ENCODE peak calls at places on chromosomes 12 and 14, in four cellular contexts. P is tibial nerve, L is WTC11, H is brain microvascular endothelial cell. U is an unnamed sample.

GRCh38 chr14:32696325-32697101 is 242.2 kb upstream of the NPAS3 start:
- DNase-seq in H (no peak), L (no peak), P (no peak), U (no peak)

GRCh38 chr12:114817491-114818440 is 133.8 kb upstream of the TBX3 start:
- DNase-seq in H (no peak), P (no peak), L (no peak), U (no peak)

GRCh38 chr12:61385771-61386170 is 874.4 kb upstream of the USP15 start:
- DNase-seq in P (no peak), L (no peak), H (peak; percentile 10), U (no peak)

GRCh38 chr14:95664546-95664945 is 21.7 kb upstream of the TCL1B start:
- DNase-seq in H (no peak), L (no peak), P (no peak), U (no peak)

GRCh38 chr12:78864483-78865296 is at the start of gene SYT1:
- DNase-seq in H (peak; percentile 93), L (peak; percentile 89), P (peak; percentile 22), U (no peak)

GRCh38 chr12:87779016-87779415 is 250.2 kb downstream of the C12orf50 start:
- DNase-seq in P (no peak), L (no peak), H (peak; percentile 61), U (no peak)

GRCh38 chr12:25997401-25997973 is 39.0 kb downstream of the RASSF8 start:
- DNase-seq in L (no peak), H (peak; percentile 83), P (no peak), U (no peak)

GRCh38 chr12:133130808-133131128 is 341 bp downstream of the ZNF10 start:
- DNase-seq in H (no peak), L (peak; percentile 17), P (peak; percentile 43), U (no peak)

GRCh38 chr12:56720696-56721615 is 4.1 kb downstream of the NACA start:
- DNase-seq in L (no peak), P (no peak), H (no peak), U (no peak)

GRCh38 chr12:19130224-19131019 is 889 bp downstream of the PLEKHA5 start:
- DNase-seq in H (no peak), P (peak; percentile 11), L (peak; percentile 67), U (peak; percentile 45)

GRCh38 chr12:114744285-114744684 is 60.3 kb upstream of the TBX3 start:
- DNase-seq in P (no peak), L (no peak), H (no peak), U (no peak)

GRCh38 chr14:88791629-88792571 is 853 bp downstream of the EML5 start:
- DNase-seq in P (no peak), L (peak; percentile 18), H (no peak), U (peak; percentile 12)

GRCh38 chr12:6722863-6723262 is 983 bp upstream of the COPS7A start:
- DNase-seq in H (no peak), P (no peak), L (no peak), U (no peak)

GRCh38 chr14:77372304-77372841 is 4.5 kb downstream of the TMED8 start:
- DNase-seq in L (no peak), P (no peak), H (peak; percentile 20), U (no peak)

GRCh38 chr14:22837750-22838538 is 1.6 kb downstream of the MMP14 start:
- DNase-seq in L (peak; percentile 46), P (peak; percentile 77), H (no peak), U (no peak)

GRCh38 chr12:15962760-15963159 is 51.6 kb downstream of the DERA start:
- DNase-seq in H (no peak), L (no peak), P (no peak), U (peak; percentile 20)

GRCh38 chr12:52050771-52051541 is at the start of gene NR4A1:
- DNase-seq in L (peak; percentile 90), H (peak; percentile 96), P (peak; percentile 98), U (peak; percentile 97)

GRCh38 chr14:65012353-65012752 is 25.7 kb downstream of the FNTB start:
- DNase-seq in L (no peak), H (no peak), P (no peak), U (no peak)

GRCh38 chr14:38078393-38078792 is 129.3 kb upstream of the SSTR1 start:
- DNase-seq in P (no peak), H (no peak), L (no peak), U (peak; percentile 32)

GRCh38 chr12:79155703-79156102 is 291.1 kb downstream of the SYT1 start:
- DNase-seq in P (no peak), L (no peak), H (no peak), U (no peak)

GRCh38 chr12:12159988-12160387 is 89.2 kb downstream of the BCL2L14 start:
- DNase-seq in L (no peak), P (no peak), H (no peak), U (no peak)

GRCh38 chr12:11651785-11652184 is 2.3 kb downstream of the ETV6 start:
- DNase-seq in L (no peak), P (no peak), H (no peak), U (no peak)

GRCh38 chr12:22981711-22982110 is 356.7 kb downstream of the ETNK1 start:
- DNase-seq in H (no peak), P (no peak), L (no peak), U (no peak)

GRCh38 chr14:73634333-73634833 is 10.4 kb upstream of the DNAL1 start:
- DNase-seq in H (no peak), L (peak; percentile 92), P (no peak), U (peak; percentile 52)

GRCh38 chr14:89625988-89626806 is 209.2 kb upstream of the FOXN3 start:
- DNase-seq in H (no peak), L (no peak), P (no peak), U (no peak)

GRCh38 chr14:104665663-104666522 is 23.5 kb upstream of the INF2 start:
- DNase-seq in H (no peak), P (peak; percentile 36), L (no peak), U (peak; percentile 95)

GRCh38 chr12:102116392-102116791 is 3.5 kb downstream of the NUP37 start:
- DNase-seq in H (no peak), L (no peak), P (no peak), U (no peak)

GRCh38 chr12:102120564-102120873 is 536 bp downstream of the PARPBP start:
- DNase-seq in P (no peak), L (no peak), H (no peak), U (no peak)

GRCh38 chr12:102118874-102119273 is 1.0 kb downstream of the NUP37 start:
- DNase-seq in L (no peak), H (no peak), P (no peak), U (no peak)

GRCh38 chr12:102120886-102121285 is 903 bp downstream of the PARPBP start:
- DNase-seq in L (no peak), H (peak; percentile 3), P (no peak), U (peak; percentile 30)

GRCh38 chr12:102119674-102120563 is at the start of the genes NUP37 and PARPBP:
- DNase-seq in H (peak; percentile 85), P (peak; percentile 81), L (peak; percentile 93), U (peak; percentile 97)
- TF ChIP-seq CTCF in H (peak; percentile 5), P (peak; percentile 19), L (no peak), U (no peak)

GRCh38 chr12:5511256-5511643 is 79.3 kb downstream of the NTF3 start:
- DNase-seq in P (no peak), L (no peak), H (no peak), U (no peak)

GRCh38 chr12:5513406-5513805 is 81.5 kb downstream of the NTF3 start:
- DNase-seq in P (no peak), H (no peak), L (no peak), U (no peak)

GRCh38 chr12:5512585-5512970 is 80.7 kb downstream of the NTF3 start:
- DNase-seq in H (no peak), L (no peak), P (no peak), U (no peak)

GRCh38 chr12:5510251-5510805 is 78.4 kb downstream of the NTF3 start:
- DNase-seq in L (no peak), P (no peak), H (no peak), U (no peak)

GRCh38 chr12:5511644-5512584 is 80.0 kb downstream of the NTF3 start:
- DNase-seq in P (no peak), L (peak; percentile 65), H (no peak), U (no peak)
- TF ChIP-seq CTCF in P (peak; percentile 29), L (peak; percentile 34), H (peak; percentile 67), U (no peak)

DNA sequence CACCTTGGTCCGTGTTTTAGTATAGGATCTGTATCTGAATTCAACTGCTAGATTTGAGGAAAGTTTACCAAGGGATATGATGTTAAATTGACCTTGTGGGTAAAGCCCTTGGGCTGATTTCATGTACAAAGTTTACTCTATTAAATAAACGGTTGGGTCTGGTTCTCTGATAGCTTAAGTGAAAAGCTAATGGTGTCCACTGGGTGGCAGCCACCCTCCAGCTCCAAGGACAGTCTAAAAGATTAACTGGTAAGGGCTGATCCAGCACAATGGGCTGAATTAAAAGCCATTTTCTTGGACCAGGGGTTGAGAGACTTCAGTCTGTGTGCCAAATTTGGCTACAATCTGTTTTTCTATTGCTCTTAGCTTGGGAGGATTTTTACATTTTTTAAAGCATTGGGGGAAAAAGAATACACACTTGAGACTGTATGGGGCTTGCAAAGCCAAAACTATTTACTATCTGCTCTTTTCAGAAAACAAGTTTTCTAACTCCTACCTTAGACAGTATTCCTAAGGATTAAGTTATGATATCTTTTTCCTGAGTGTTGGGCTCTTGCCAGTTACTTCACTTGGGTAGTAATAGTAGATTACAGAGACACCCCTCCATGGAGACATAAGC is 116.5 kb downstream of the GPHN start:
- DNase-seq in L (peak; percentile 62), P (peak; percentile 35), H (peak; percentile 81), U (peak; percentile 62)
- TF ChIP-seq CTCF in L (peak; percentile 39), P (peak; percentile 51), H (peak; percentile 84), U (peak; percentile 64)

GRCh38 chr12:125100551-125101434 is 35.6 kb downstream of the AACS start:
- DNase-seq in L (no peak), P (no peak), H (no peak), U (peak; percentile 68)

GRCh38 chr12:125111403-125111802 is 46.2 kb downstream of the AACS start:
- DNase-seq in P (no peak), L (no peak), H (no peak), U (no peak)

GRCh38 chr12:125104978-125105377 is 39.7 kb downstream of the AACS start:
- DNase-seq in P (no peak), L (no peak), H (no peak), U (no peak)

GRCh38 chr12:125110641-125111360 is 45.6 kb downstream of the AACS start:
- DNase-seq in P (no peak), H (no peak), L (no peak), U (no peak)

DNA sequence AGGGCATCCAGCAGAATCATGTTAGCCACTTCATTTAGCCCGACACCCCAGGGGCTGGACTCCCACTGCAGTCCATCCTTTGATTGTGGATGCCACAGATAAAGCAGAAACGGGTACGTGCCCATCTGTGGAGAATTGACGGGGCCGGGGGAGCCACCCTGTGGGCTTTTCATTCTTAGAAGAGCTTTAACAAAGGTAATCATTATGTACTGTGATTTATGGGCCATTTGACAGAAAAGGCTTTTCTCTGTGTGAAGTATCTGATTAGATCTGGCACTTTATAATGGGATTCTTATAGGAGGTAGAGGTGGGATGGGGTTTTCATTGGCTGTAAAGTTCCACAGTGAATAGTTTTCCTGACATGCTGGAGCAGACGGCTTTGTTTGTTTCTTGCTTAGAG is 40.4 kb downstream of the AACS start:
- DNase-seq in H (no peak), L (no peak), P (no peak), U (no peak)
- TF ChIP-seq CTCF in H (no peak), L (no peak), P (no peak), U (no peak)